ENCODE peak calls at places on chromosome 19, in ten cellular contexts. I is AG04450; E is A549; A is progenitor cell of endocrine pancreas; B is mammary epithelial cell; N is AG10803; R is left ventricle myocardium inferior; G is CD8-positive, alpha-beta T cell; Z is fibroblast of the aortic adventitia; P is stomach. V is an unnamed sample.

GRCh38 chr19:14718522-14719113 is 28.8 kb downstream of the ZNF333 start:
- DNase-seq in I (no peak), E (peak; percentile 13), A (no peak), B (no peak), N (no peak), R (no peak), G (no peak), Z (peak; percentile 3), P (no peak), V (no peak)

GRCh38 chr19:6014551-6015135 is 36.7 kb upstream of the RANBP3 start:
- DNase-seq in I (no peak), E (no peak), A (no peak), B (no peak), N (no peak), R (no peak), G (no peak), Z (no peak), P (no peak), V (no peak)

GRCh38 chr19:3302755-3303154 is 63.6 kb upstream of the NFIC start:
- DNase-seq in I (no peak), E (peak; percentile 68), A (no peak), B (no peak), N (no peak), R (no peak), G (no peak), Z (no peak), P (no peak), V (no peak)

GRCh38 chr19:13036366-13036976 is 41.2 kb downstream of the NFIX start:
- DNase-seq in I (no peak), E (peak; percentile 42), A (no peak), B (peak; percentile 83), N (peak; percentile 82), R (no peak), G (no peak), Z (peak; percentile 89), P (peak; percentile 66), V (no peak)

GRCh38 chr19:13503570-13504235 is 2.6 kb downstream of the CACNA1A start:
- DNase-seq in I (no peak), E (no peak), A (no peak), B (no peak), N (no peak), R (no peak), G (no peak), Z (no peak), P (no peak), V (no peak)

GRCh38 chr19:18232540-18233223 is 6.4 kb upstream of the PDE4C start:
- DNase-seq in I (no peak), E (peak; percentile 58), A (no peak), B (no peak), N (no peak), R (no peak), G (no peak), Z (no peak), P (no peak), V (no peak)

GRCh38 chr19:51695702-51696315 is 2.7 kb downstream of the SPACA6 start:
- DNase-seq in I (no peak), E (no peak), A (no peak), B (no peak), N (no peak), R (no peak), G (no peak), Z (no peak), P (peak; percentile 16), V (peak; percentile 3)

GRCh38 chr19:3431760-3432397 is 48.4 kb downstream of the SMIM24 start:
- DNase-seq in I (no peak), E (no peak), A (no peak), B (no peak), N (no peak), R (no peak), G (no peak), Z (no peak), P (no peak), V (no peak)

GRCh38 chr19:47430041-47430802 is 10.9 kb upstream of the MEIS3 start:
- DNase-seq in I (no peak), E (no peak), A (peak; percentile 43), B (no peak), N (peak; percentile 61), R (no peak), G (no peak), Z (peak; percentile 28), P (peak; percentile 53), V (no peak)

GRCh38 chr19:33391631-33392249 is 18.2 kb downstream of the CEBPG start:
- DNase-seq in I (no peak), E (no peak), A (no peak), B (no peak), N (no peak), R (no peak), G (no peak), Z (no peak), P (no peak), V (peak; percentile 14)

DNA sequence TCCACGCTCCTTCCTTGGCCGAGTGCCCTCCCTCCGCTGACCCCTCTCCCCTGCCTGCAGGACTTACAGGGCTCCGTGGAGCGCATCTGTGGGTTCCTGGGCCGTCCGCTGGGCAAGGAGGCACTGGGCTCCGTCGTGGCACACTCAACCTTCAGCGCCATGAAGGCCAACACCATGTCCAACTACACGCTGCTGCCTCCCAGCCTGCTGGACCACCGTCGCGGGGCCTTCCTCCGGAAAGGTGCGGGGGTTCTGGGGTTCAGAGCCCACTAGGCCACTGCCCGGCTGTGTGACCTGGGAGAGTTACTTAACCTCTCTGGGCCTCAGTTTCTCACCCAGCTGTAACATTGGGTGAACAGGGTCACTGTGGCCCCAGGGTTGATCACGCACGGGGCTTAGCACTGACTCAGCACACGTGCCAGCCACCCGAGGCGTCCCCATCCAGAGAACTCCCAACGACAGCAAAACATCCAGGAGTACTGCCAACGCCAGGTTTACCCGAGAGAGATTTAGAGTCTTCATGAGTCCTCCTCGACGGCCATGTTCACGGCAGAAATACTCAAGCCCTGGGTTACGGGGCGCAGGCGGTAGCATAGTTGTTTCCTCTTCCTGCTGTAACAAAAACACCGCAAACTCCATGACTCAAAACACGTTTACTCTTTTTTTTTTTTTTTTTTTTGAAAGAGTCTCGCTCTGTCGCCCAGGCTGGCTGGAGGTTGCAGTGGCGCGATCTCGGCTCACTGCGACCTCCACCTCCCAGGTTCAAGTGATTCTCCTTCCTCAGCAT is 9.7 kb upstream of the SPACA4 start:
- DNase-seq in I (no peak), E (no peak), A (no peak), B (no peak), N (no peak), R (no peak), G (peak; percentile 62), Z (no peak), P (no peak), V (peak; percentile 68)
- TF ChIP-seq CTCF in I (no peak), E (no peak), A (no peak), B (no peak), N (no peak), R (no peak), G (no peak), Z (no peak), P (no peak), V (no peak)

GRCh38 chr19:4624733-4625362 is 14.5 kb upstream of the TNFAIP8L1 start:
- DNase-seq in I (no peak), E (peak; percentile 79), A (no peak), B (peak; percentile 37), N (peak; percentile 17), R (no peak), G (no peak), Z (peak; percentile 36), P (no peak), V (no peak)
- TF ChIP-seq CTCF in I (peak; percentile 49), E (peak; percentile 33), A (peak; percentile 26), B (peak; percentile 42), N (peak; percentile 32), R (peak; percentile 25), G (no peak), Z (peak; percentile 52), P (no peak), V (peak; percentile 21)

GRCh38 chr19:41367848-41368301 is 3.9 kb upstream of the B9D2 start:
- DNase-seq in I (peak; percentile 81), E (peak; percentile 77), A (no peak), B (peak; percentile 91), N (peak; percentile 95), R (no peak), G (no peak), Z (peak; percentile 96), P (no peak), V (no peak)

GRCh38 chr19:41363371-41363752 is 587 bp downstream of the B9D2 start:
- DNase-seq in I (no peak), E (no peak), A (no peak), B (no peak), N (no peak), R (no peak), G (no peak), Z (no peak), P (no peak), V (no peak)

GRCh38 chr19:41363753-41364545 is at the start of gene B9D2:
- DNase-seq in I (peak; percentile 94), E (peak; percentile 100), A (peak; percentile 89), B (peak; percentile 96), N (peak; percentile 97), R (peak; percentile 98), G (peak; percentile 98), Z (peak; percentile 99), P (peak; percentile 98), V (peak; percentile 97)

GRCh38 chr19:41364546-41365391 is 820 bp upstream of the B9D2 start:
- DNase-seq in I (no peak), E (no peak), A (no peak), B (no peak), N (peak; percentile 31), R (no peak), G (no peak), Z (no peak), P (no peak), V (no peak)

GRCh38 chr19:41366089-41366488 is 2.1 kb upstream of the B9D2 start:
- DNase-seq in I (no peak), E (peak; percentile 70), A (no peak), B (no peak), N (no peak), R (no peak), G (no peak), Z (no peak), P (no peak), V (no peak)
- TF ChIP-seq CTCF in I (peak; percentile 26), E (peak; percentile 26), A (peak; percentile 45), B (no peak), N (peak; percentile 14), R (no peak), G (no peak), Z (peak; percentile 29), P (no peak), V (no peak)

GRCh38 chr19:16873603-16874002 is 15.2 kb upstream of the F2RL3 start:
- DNase-seq in I (no peak), E (no peak), A (no peak), B (no peak), N (no peak), R (no peak), G (no peak), Z (no peak), P (no peak), V (no peak)

GRCh38 chr19:16875584-16876555 is 12.9 kb upstream of the F2RL3 start:
- DNase-seq in I (no peak), E (no peak), A (no peak), B (no peak), N (no peak), R (no peak), G (no peak), Z (no peak), P (no peak), V (no peak)

GRCh38 chr19:16872728-16873127 is 16.1 kb upstream of the F2RL3 start:
- DNase-seq in I (no peak), E (no peak), A (no peak), B (no peak), N (no peak), R (no peak), G (no peak), Z (no peak), P (no peak), V (no peak)

GRCh38 chr19:16876904-16877361 is 11.9 kb upstream of the F2RL3 start:
- DNase-seq in I (no peak), E (no peak), A (no peak), B (peak; percentile 81), N (no peak), R (no peak), G (no peak), Z (no peak), P (no peak), V (no peak)

GRCh38 chr19:16874250-16874977 is 14.4 kb upstream of the F2RL3 start:
- DNase-seq in I (no peak), E (no peak), A (no peak), B (no peak), N (no peak), R (no peak), G (no peak), Z (no peak), P (no peak), V (no peak)
- TF ChIP-seq CTCF in I (no peak), E (no peak), A (no peak), B (no peak), N (no peak), R (no peak), G (no peak), Z (no peak), P (no peak), V (no peak)